ENCODE peak calls at places on chromosomes 5 and 9, in seven cellular contexts. F is HCT116; B is CD8-positive, alpha-beta memory T cell; U is A549; G is HAP-1; O is PC-9; K is fibroblast of lung. S is an unnamed sample.

GRCh38 chr5:80799041-80799440 is 144.3 kb upstream of the DHFR start:
- DNase-seq in B (no peak), G (no peak), F (no peak), O (no peak), U (no peak), K (peak), S (no peak)

GRCh38 chr5:54876-55569 is 36.9 kb upstream of the PLEKHG4B start:
- DNase-seq in O (no peak), G (no peak), F (no peak), B (no peak), K (no peak), U (no peak), S (no peak)

GRCh38 chr5:152689275-152689711 is 284.2 kb upstream of the NMUR2 start:
- DNase-seq in O (no peak), B (no peak), U (no peak), G (no peak), F (no peak), K (peak), S (no peak)

GRCh38 chr5:155008669-155009068 is 4.9 kb upstream of the KIF4B start:
- DNase-seq in F (peak), B (no peak), G (no peak), O (no peak), K (peak), U (no peak), S (no peak)

GRCh38 chr9:21812415-21812814 is 10.0 kb downstream of the MTAP start:
- DNase-seq in K (peak), O (peak), B (no peak), U (peak), F (no peak), G (no peak), S (no peak)

GRCh38 chr5:17735771-17736170 is 101.5 kb downstream of the TAF11L14 start:
- DNase-seq in K (no peak), F (no peak), B (no peak), O (no peak), G (no peak), U (no peak), S (no peak)

GRCh38 chr5:21097661-21098060 is 1109.7 kb upstream of the CDH18 start:
- DNase-seq in K (no peak), G (no peak), F (no peak), O (no peak), U (no peak), B (no peak), S (no peak)

GRCh38 chr9:137429974-137430722 is 7.0 kb downstream of the NOXA1 start:
- DNase-seq in K (no peak), O (no peak), G (peak), B (no peak), U (no peak), F (no peak), S (no peak)

GRCh38 chr5:137217599-137218200 is 281.4 kb downstream of the SPOCK1 start:
- DNase-seq in U (peak), K (peak), O (peak), F (no peak), G (no peak), B (no peak), S (no peak)

GRCh38 chr9:89497978-89498844 is at the start of gene SEMA4D:
- DNase-seq in G (peak), U (peak), F (peak), B (peak), O (no peak), K (peak), S (peak)

GRCh38 chr5:6736106-6736505 is 22.9 kb downstream of the TENT4A start:
- DNase-seq in B (no peak), K (no peak), F (no peak), G (no peak), U (no peak), O (no peak), S (no peak)

GRCh38 chr5:16639206-16639605 is 22.4 kb upstream of the RETREG1 start:
- DNase-seq in U (no peak), K (no peak), F (no peak), O (no peak), G (no peak), B (no peak), S (no peak)

GRCh38 chr5:82766216-82766615 is 311.0 kb downstream of the TMEM167A start:
- DNase-seq in K (no peak), O (no peak), U (no peak), F (no peak), B (no peak), G (no peak), S (no peak)

GRCh38 chr9:76810377-76810957 is 46.2 kb downstream of the PCA3 start:
- DNase-seq in F (peak), O (no peak), B (no peak), K (peak), U (peak), G (peak), S (peak)

GRCh38 chr9:16716631-16717030 is 153.8 kb downstream of the BNC2 start:
- DNase-seq in U (no peak), K (no peak), O (no peak), B (no peak), G (no peak), F (no peak), S (no peak)

GRCh38 chr5:112492291-112492690 is 73.2 kb upstream of the EPB41L4A start:
- DNase-seq in B (no peak), U (peak), O (no peak), G (peak), K (peak), F (peak), S (peak)

GRCh38 chr9:95095619-95096355 is 221.7 kb downstream of the FANCC start:
- DNase-seq in B (no peak), U (no peak), K (no peak), F (no peak), G (peak), O (no peak), S (no peak)

GRCh38 chr5:34957857-34958690 is 28.7 kb downstream of the DNAJC21 start:
- DNase-seq in U (peak), F (no peak), G (peak), O (no peak), K (peak), B (no peak), S (peak)

GRCh38 chr9:36873247-36873875 is 160.7 kb downstream of the PAX5 start:
- DNase-seq in U (peak), B (peak), G (peak), K (peak), F (peak), O (peak), S (peak)

GRCh38 chr5:50667079-50667652 is 729 bp downstream of the PARP8 start:
- DNase-seq in B (no peak), U (peak), F (no peak), O (no peak), K (peak), G (peak), S (peak)

GRCh38 chr5:68011801-68012200 is 203.8 kb upstream of the PIK3R1 start:
- DNase-seq in O (no peak), F (no peak), G (no peak), K (peak), U (no peak), B (no peak), S (no peak)

GRCh38 chr9:27586200-27586599 is 12.9 kb upstream of the C9orf72 start:
- DNase-seq in F (no peak), K (no peak), G (no peak), U (no peak), B (no peak), O (no peak), S (no peak)
- H3K4me3 ChIP-seq in F (no peak), K (no peak), G (no peak), U (no peak), B (no peak), O (no peak), S (no peak)

GRCh38 chr5:159916841-159917761 is 819 bp downstream of the ADRA1B start:
- DNase-seq in K (no peak), O (no peak), U (peak), G (no peak), F (no peak), B (no peak), S (no peak)
- H3K4me3 ChIP-seq in K (peak), O (peak), U (peak), G (peak), F (no peak), B (no peak), S (peak)

GRCh38 chr9:133526721-133527321 is 2.1 kb upstream of the MYMK start:
- DNase-seq in O (no peak), U (no peak), B (no peak), G (no peak), F (no peak), K (no peak), S (peak)
- H3K4me3 ChIP-seq in O (no peak), U (no peak), B (no peak), G (no peak), F (no peak), K (no peak), S (no peak)

GRCh38 chr5:159971038-159971437 is 37.9 kb upstream of the TTC1 start:
- DNase-seq in G (no peak), B (no peak), O (peak), U (no peak), K (peak), F (no peak), S (no peak)

GRCh38 chr5:159969966-159970365 is 39.0 kb upstream of the TTC1 start:
- DNase-seq in U (no peak), B (no peak), K (no peak), G (no peak), O (no peak), F (no peak), S (no peak)

GRCh38 chr5:159971514-159971913 is 37.4 kb upstream of the TTC1 start:
- DNase-seq in U (no peak), B (no peak), G (no peak), O (no peak), K (no peak), F (no peak), S (no peak)

GRCh38 chr5:159972538-159973362 is 36.2 kb upstream of the TTC1 start:
- DNase-seq in G (no peak), U (no peak), F (no peak), K (no peak), B (no peak), O (no peak), S (no peak)

DNA sequence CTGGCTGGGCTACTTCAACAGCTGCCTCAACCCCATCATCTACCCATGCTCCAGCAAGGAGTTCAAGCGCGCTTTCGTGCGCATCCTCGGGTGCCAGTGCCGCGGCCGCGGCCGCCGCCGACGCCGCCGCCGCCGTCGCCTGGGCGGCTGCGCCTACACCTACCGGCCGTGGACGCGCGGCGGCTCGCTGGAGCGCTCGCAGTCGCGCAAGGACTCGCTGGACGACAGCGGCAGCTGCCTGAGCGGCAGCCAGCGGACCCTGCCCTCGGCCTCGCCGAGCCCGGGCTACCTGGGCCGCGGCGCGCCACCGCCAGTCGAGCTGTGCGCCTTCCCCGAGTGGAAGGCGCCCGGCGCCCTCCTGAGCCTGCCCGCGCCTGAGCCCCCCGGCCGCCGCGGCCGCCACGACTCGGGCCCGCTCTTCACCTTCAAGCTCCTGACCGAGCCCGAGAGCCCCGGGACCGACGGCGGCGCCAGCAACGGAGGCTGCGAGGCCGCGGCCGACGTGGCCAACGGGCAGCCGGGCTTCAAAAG is 36.9 kb upstream of the TTC1 start:
- DNase-seq in U (no peak), G (no peak), F (no peak), B (no peak), O (no peak), K (peak), S (no peak)
- H3K4me3 ChIP-seq in U (no peak), G (no peak), F (no peak), B (no peak), O (no peak), K (peak), S (peak)

GRCh38 chr5:169763437-169764301 is 126.6 kb downstream of the DOCK2 start:
- DNase-seq in F (no peak), K (peak), O (no peak), U (no peak), G (no peak), B (no peak), S (no peak)
- H3K4me3 ChIP-seq in F (no peak), K (no peak), O (no peak), U (no peak), G (no peak), B (no peak), S (no peak)